ENCODE peak calls at places on chromosomes 3 and 15, in nine cellular contexts. One of them, this sample, is unnamed.

GRCh38 chr3:30227571-30228301 is 378.7 kb upstream of the TGFBR2 start:
- DNase-seq in A549: peak; percentile 25
- DNase-seq in iPS-NIHi11: no peak
- DNase-seq in GOT3: no peak
- DNase-seq in T1000: no peak
- DNase-seq in OCI-LY7: no peak
- DNase-seq in activated naive CD4-positive, alpha-beta T cell: no peak
- DNase-seq in ascending aorta: no peak
- DNase-seq in anterior cingulate cortex: no peak
- DNase-seq in this sample: peak; percentile 76

GRCh38 chr3:133448478-133449122 is 48.7 kb downstream of the BFSP2 start:
- DNase-seq in GOT3: no peak
- DNase-seq in activated naive CD4-positive, alpha-beta T cell: no peak
- DNase-seq in T1000: no peak
- DNase-seq in OCI-LY7: peak; percentile 84
- DNase-seq in A549: no peak
- DNase-seq in anterior cingulate cortex: no peak
- DNase-seq in iPS-NIHi11: no peak
- DNase-seq in ascending aorta: no peak
- DNase-seq in this sample: no peak

GRCh38 chr15:81160312-81161214 is 26.5 kb downstream of the CFAP161 start:
- DNase-seq in A549: no peak
- DNase-seq in activated naive CD4-positive, alpha-beta T cell: no peak
- DNase-seq in OCI-LY7: no peak
- DNase-seq in anterior cingulate cortex: no peak
- DNase-seq in ascending aorta: peak; percentile 73
- DNase-seq in GOT3: no peak
- DNase-seq in iPS-NIHi11: no peak
- DNase-seq in T1000: no peak
- DNase-seq in this sample: no peak

GRCh38 chr15:78007965-78008886 is 69.3 kb downstream of the TBC1D2B start:
- DNase-seq in T1000: no peak
- DNase-seq in A549: no peak
- DNase-seq in GOT3: no peak
- DNase-seq in activated naive CD4-positive, alpha-beta T cell: no peak
- DNase-seq in OCI-LY7: no peak
- DNase-seq in ascending aorta: no peak
- DNase-seq in iPS-NIHi11: no peak
- DNase-seq in anterior cingulate cortex: no peak
- DNase-seq in this sample: no peak

GRCh38 chr3:194165619-194166018 is 29.7 kb downstream of the HES1 start:
- DNase-seq in GOT3: no peak
- DNase-seq in A549: no peak
- DNase-seq in iPS-NIHi11: no peak
- DNase-seq in ascending aorta: no peak
- DNase-seq in T1000: no peak
- DNase-seq in anterior cingulate cortex: no peak
- DNase-seq in activated naive CD4-positive, alpha-beta T cell: no peak
- DNase-seq in OCI-LY7: no peak
- DNase-seq in this sample: no peak

GRCh38 chr15:88144921-88145320 is 111.6 kb downstream of the NTRK3 start:
- DNase-seq in activated naive CD4-positive, alpha-beta T cell: no peak
- DNase-seq in A549: no peak
- DNase-seq in OCI-LY7: no peak
- DNase-seq in iPS-NIHi11: no peak
- DNase-seq in anterior cingulate cortex: no peak
- DNase-seq in GOT3: no peak
- DNase-seq in ascending aorta: no peak
- DNase-seq in T1000: no peak
- DNase-seq in this sample: no peak

GRCh38 chr3:194325424-194326165 is 25.5 kb downstream of the CPN2 start:
- DNase-seq in T1000: no peak
- DNase-seq in GOT3: no peak
- DNase-seq in ascending aorta: no peak
- DNase-seq in anterior cingulate cortex: no peak
- DNase-seq in A549: no peak
- DNase-seq in iPS-NIHi11: no peak
- DNase-seq in activated naive CD4-positive, alpha-beta T cell: no peak
- DNase-seq in OCI-LY7: no peak
- DNase-seq in this sample: no peak

GRCh38 chr15:32866486-32867312 is 148.9 kb downstream of the GREM1 start:
- DNase-seq in T1000: no peak
- DNase-seq in ascending aorta: no peak
- DNase-seq in anterior cingulate cortex: no peak
- DNase-seq in OCI-LY7: no peak
- DNase-seq in A549: peak; percentile 30
- DNase-seq in GOT3: no peak
- DNase-seq in iPS-NIHi11: no peak
- DNase-seq in activated naive CD4-positive, alpha-beta T cell: no peak
- DNase-seq in this sample: peak; percentile 49

GRCh38 chr3:178103140-178103539 is 433.1 kb upstream of the KCNMB2 start:
- DNase-seq in A549: no peak
- DNase-seq in T1000: no peak
- DNase-seq in OCI-LY7: no peak
- DNase-seq in anterior cingulate cortex: no peak
- DNase-seq in activated naive CD4-positive, alpha-beta T cell: no peak
- DNase-seq in ascending aorta: no peak
- DNase-seq in iPS-NIHi11: no peak
- DNase-seq in GOT3: no peak
- DNase-seq in this sample: no peak

GRCh38 chr3:107884719-107885460 is 205.9 kb downstream of the CD47 start:
- DNase-seq in iPS-NIHi11: no peak
- DNase-seq in activated naive CD4-positive, alpha-beta T cell: no peak
- DNase-seq in anterior cingulate cortex: no peak
- DNase-seq in OCI-LY7: no peak
- DNase-seq in T1000: peak; percentile 70
- DNase-seq in GOT3: no peak
- DNase-seq in ascending aorta: no peak
- DNase-seq in A549: no peak
- DNase-seq in this sample: peak; percentile 14

GRCh38 chr3:50816896-50817295 is 142.2 kb downstream of the DOCK3 start:
- DNase-seq in ascending aorta: no peak
- DNase-seq in T1000: no peak
- DNase-seq in activated naive CD4-positive, alpha-beta T cell: no peak
- DNase-seq in A549: no peak
- DNase-seq in anterior cingulate cortex: no peak
- DNase-seq in GOT3: no peak
- DNase-seq in OCI-LY7: no peak
- DNase-seq in iPS-NIHi11: no peak
- DNase-seq in this sample: no peak

GRCh38 chr3:13878711-13879101 is 1.2 kb downstream of the WNT7A start:
- DNase-seq in T1000: no peak
- DNase-seq in activated naive CD4-positive, alpha-beta T cell: no peak
- DNase-seq in OCI-LY7: no peak
- DNase-seq in A549: peak; percentile 32
- DNase-seq in ascending aorta: no peak
- DNase-seq in GOT3: no peak
- DNase-seq in iPS-NIHi11: peak; percentile 56
- DNase-seq in anterior cingulate cortex: no peak
- DNase-seq in this sample: no peak

GRCh38 chr3:8441969-8442559 is 59.6 kb upstream of the LMCD1 start:
- DNase-seq in A549: peak; percentile 75
- DNase-seq in iPS-NIHi11: peak; percentile 79
- DNase-seq in anterior cingulate cortex: no peak
- DNase-seq in GOT3: no peak
- DNase-seq in OCI-LY7: peak; percentile 12
- DNase-seq in ascending aorta: no peak
- DNase-seq in activated naive CD4-positive, alpha-beta T cell: no peak
- DNase-seq in T1000: peak; percentile 12
- DNase-seq in this sample: peak; percentile 72

GRCh38 chr3:29773481-29773880 is 492.6 kb downstream of the RBMS3 start:
- DNase-seq in iPS-NIHi11: peak; percentile 19
- DNase-seq in OCI-LY7: no peak
- DNase-seq in ascending aorta: no peak
- DNase-seq in anterior cingulate cortex: no peak
- DNase-seq in T1000: no peak
- DNase-seq in activated naive CD4-positive, alpha-beta T cell: no peak
- DNase-seq in A549: no peak
- DNase-seq in GOT3: no peak
- DNase-seq in this sample: no peak

GRCh38 chr15:88542342-88542733 is 4.1 kb downstream of the DET1 start:
- DNase-seq in GOT3: no peak
- DNase-seq in T1000: no peak
- DNase-seq in activated naive CD4-positive, alpha-beta T cell: no peak
- DNase-seq in OCI-LY7: no peak
- DNase-seq in ascending aorta: no peak
- DNase-seq in A549: no peak
- DNase-seq in anterior cingulate cortex: no peak
- DNase-seq in iPS-NIHi11: no peak
- DNase-seq in this sample: no peak

This sample was measured in kidney glomerular epithelial cell.